ENCODE peak calls at places on chromosomes 3 and 15, in four cellular contexts. R is psoas muscle, F is prostate gland, Q is SK-N-SH. E is an unnamed sample.

GRCh38 chr3:131033480-131034080 is 6.9 kb downstream of the NEK11 start:
- DNase-seq in Q (peak), F (no peak), R (no peak), E (no peak)

GRCh38 chr3:123809597-123809996 is 74.5 kb downstream of the MYLK start:
- DNase-seq in Q (no peak), F (no peak), R (no peak), E (no peak)

GRCh38 chr15:74540761-74541493 is at the start of gene ARID3B:
- DNase-seq in Q (peak), F (peak), R (peak), E (peak)

GRCh38 chr3:107431048-107431297 is 53.7 kb downstream of the CCDC54 start:
- DNase-seq in Q (no peak), R (no peak), F (peak), E (no peak)

GRCh38 chr3:63824309-63824708 is 5.2 kb downstream of the C3orf49 start:
- DNase-seq in R (no peak), F (no peak), Q (no peak), E (no peak)

GRCh38 chr3:192064959-192065358 is 604.0 kb downstream of the PYDC2 start:
- DNase-seq in F (no peak), R (no peak), Q (no peak), E (no peak)

GRCh38 chr3:156664285-156665178 is 9.9 kb upstream of the TIPARP start:
- DNase-seq in Q (no peak), F (no peak), R (no peak), E (no peak)

GRCh38 chr15:71596672-71597071 is 213.7 kb upstream of the NR2E3 start:
- DNase-seq in Q (no peak), F (peak), R (peak), E (no peak)

GRCh38 chr15:34793071-34793470 is 2.3 kb downstream of the ACTC1 start:
- DNase-seq in R (no peak), F (no peak), Q (no peak), E (no peak)

GRCh38 chr15:99826146-99826745 is 93.0 kb upstream of the LYSMD4 start:
- DNase-seq in F (no peak), R (no peak), Q (no peak), E (no peak)

GRCh38 chr15:34780725-34781124 is 14.6 kb downstream of the ACTC1 start:
- DNase-seq in F (no peak), R (no peak), Q (no peak), E (no peak)

GRCh38 chr15:80929225-80929624 is 60.4 kb downstream of the MESD start:
- DNase-seq in F (no peak), R (no peak), Q (no peak), E (no peak)

GRCh38 chr3:66592061-66592875 is 91.4 kb upstream of the LRIG1 start:
- DNase-seq in Q (no peak), R (no peak), F (no peak), E (no peak)

GRCh38 chr15:32657941-32658340 is 16.4 kb downstream of the SCG5 start:
- DNase-seq in F (no peak), Q (no peak), R (no peak), E (no peak)

GRCh38 chr3:172635588-172635987 is 75.3 kb downstream of the NCEH1 start:
- DNase-seq in F (no peak), R (no peak), Q (no peak), E (no peak)

GRCh38 chr3:169661567-169662214 is 1.8 kb downstream of the MECOM start:
- DNase-seq in R (peak), F (no peak), Q (peak), E (peak)

GRCh38 chr3:2156244-2156847 is 57.7 kb downstream of the CNTN4 start:
- DNase-seq in Q (no peak), R (no peak), F (no peak), E (no peak)

GRCh38 chr3:38566215-38566528 is 70.0 kb downstream of the EXOG start:
- DNase-seq in F (no peak), R (peak), Q (no peak), E (no peak)

GRCh38 chr15:92670625-92671024 is 15.1 kb upstream of the FAM174B start:
- DNase-seq in R (no peak), Q (no peak), F (no peak), E (no peak)

GRCh38 chr3:46463868-46464241 is 850 bp downstream of the LTF start:
- DNase-seq in F (no peak), R (no peak), Q (no peak), E (peak)

GRCh38 chr3:123792473-123793201 is 91.5 kb downstream of the MYLK start:
- DNase-seq in R (no peak), Q (no peak), F (no peak), E (no peak)

GRCh38 chr15:68666812-68667450 is 88.1 kb downstream of the CORO2B start:
- DNase-seq in R (no peak), F (no peak), Q (no peak), E (peak)

GRCh38 chr3:89179355-89179997 is 72.1 kb downstream of the EPHA3 start:
- DNase-seq in F (peak), Q (no peak), R (no peak), E (no peak)

GRCh38 chr3:116579843-116580242 is 129.7 kb upstream of the TUSC7 start:
- DNase-seq in R (no peak), Q (no peak), F (no peak), E (no peak)

GRCh38 chr3:11954312-11954934 is 49.8 kb upstream of the SYN2 start:
- DNase-seq in Q (peak), R (no peak), F (no peak), E (no peak)

GRCh38 chr3:38165722-38166387 is 518 bp downstream of the OXSR1 start:
- DNase-seq in F (peak), R (no peak), Q (no peak), E (peak)

GRCh38 chr3:114205541-114205940 is 26.7 kb upstream of the DRD3 start:
- DNase-seq in Q (no peak), F (no peak), R (no peak), E (no peak)

GRCh38 chr3:65196663-65197062 is 508.9 kb upstream of the ADAMTS9 start:
- DNase-seq in Q (no peak), F (no peak), R (no peak), E (no peak)

GRCh38 chr3:128188958-128189357 is 35.7 kb downstream of the EEFSEC start:
- DNase-seq in F (no peak), R (no peak), Q (no peak), E (no peak)

GRCh38 chr3:56125358-56126005 is 342.8 kb downstream of the ERC2 start:
- DNase-seq in Q (peak), F (no peak), R (no peak), E (no peak)

GRCh38 chr3:101144080-101144479 is 150.9 kb upstream of the ABI3BP start:
- DNase-seq in F (no peak), Q (no peak), R (no peak), E (no peak)

GRCh38 chr15:54719325-54719724 is 477.4 kb downstream of the RSL24D1 start:
- DNase-seq in Q (no peak), F (no peak), R (no peak), E (no peak)
- H3K4me3 ChIP-seq in Q (no peak), F (no peak), R (no peak), E (no peak)

GRCh38 chr3:48129921-48130320 is 58.3 kb downstream of the CDC25A start:
- DNase-seq in F (no peak), R (no peak), Q (no peak), E (no peak)
- TF ChIP-seq CTCF in F (no peak), R (no peak), Q (no peak), E (no peak)

GRCh38 chr3:33440328-33440577 is at the start of gene UBP1:
- DNase-seq in F (no peak), Q (peak), R (peak), E (no peak)

GRCh38 chr3:33439421-33440327 is 531 bp downstream of the UBP1 start:
- DNase-seq in R (no peak), F (peak), Q (peak), E (peak)

GRCh38 chr3:33438871-33439270 is 1.3 kb downstream of the UBP1 start:
- DNase-seq in Q (no peak), R (no peak), F (no peak), E (no peak)

GRCh38 chr3:33438284-33438668 is 1.9 kb downstream of the UBP1 start:
- DNase-seq in F (no peak), Q (no peak), R (no peak), E (no peak)

DNA sequence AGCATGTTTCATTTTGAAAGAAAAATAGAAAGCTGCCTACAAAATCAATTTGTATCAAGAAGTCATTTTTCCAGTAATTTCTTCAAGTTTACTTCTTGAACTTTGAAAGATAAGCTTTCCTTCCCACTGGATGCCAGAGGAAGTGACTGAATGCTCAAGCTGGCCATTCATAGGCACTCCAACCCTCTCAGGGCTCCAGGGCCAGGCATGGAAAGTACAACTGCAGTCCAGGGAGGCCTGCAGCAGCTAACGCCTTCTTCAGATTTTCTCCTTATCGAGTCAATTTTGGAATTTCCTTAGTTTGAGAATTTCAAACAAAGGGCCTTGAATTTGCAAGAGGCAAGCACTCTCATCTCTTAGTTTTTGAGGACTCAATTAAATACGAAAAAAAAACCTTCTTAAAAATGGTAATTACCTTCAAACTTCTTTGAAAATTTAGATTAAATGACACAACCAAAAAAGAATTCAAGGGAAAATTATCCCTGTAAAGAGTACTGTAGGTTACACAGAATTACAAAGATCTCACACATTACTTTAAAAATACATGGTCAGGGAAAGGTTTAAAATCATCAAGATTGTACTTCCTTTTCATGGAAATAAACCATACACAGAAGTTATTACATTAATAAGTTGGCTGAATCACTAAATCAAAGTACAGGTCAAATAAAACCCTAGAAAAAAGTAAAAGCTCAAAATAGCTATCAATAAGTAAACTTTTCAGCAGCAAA is 2.5 kb downstream of the UBP1 start:
- DNase-seq in F (no peak), R (no peak), Q (no peak), E (no peak)
- H3K4me3 ChIP-seq in F (peak), R (peak), Q (peak), E (peak)

GRCh38 chr3:43445820-43446219 is 159.5 kb downstream of the SNRK start:
- DNase-seq in Q (no peak), F (no peak), R (no peak), E (no peak)

GRCh38 chr3:43448098-43448497 is 161.8 kb downstream of the SNRK start:
- DNase-seq in F (no peak), Q (no peak), R (no peak), E (no peak)

GRCh38 chr3:43442872-43443395 is 156.6 kb downstream of the SNRK start:
- DNase-seq in R (no peak), F (no peak), Q (no peak), E (no peak)
- TF ChIP-seq CTCF in R (no peak), F (no peak), Q (no peak), E (no peak)

DNA sequence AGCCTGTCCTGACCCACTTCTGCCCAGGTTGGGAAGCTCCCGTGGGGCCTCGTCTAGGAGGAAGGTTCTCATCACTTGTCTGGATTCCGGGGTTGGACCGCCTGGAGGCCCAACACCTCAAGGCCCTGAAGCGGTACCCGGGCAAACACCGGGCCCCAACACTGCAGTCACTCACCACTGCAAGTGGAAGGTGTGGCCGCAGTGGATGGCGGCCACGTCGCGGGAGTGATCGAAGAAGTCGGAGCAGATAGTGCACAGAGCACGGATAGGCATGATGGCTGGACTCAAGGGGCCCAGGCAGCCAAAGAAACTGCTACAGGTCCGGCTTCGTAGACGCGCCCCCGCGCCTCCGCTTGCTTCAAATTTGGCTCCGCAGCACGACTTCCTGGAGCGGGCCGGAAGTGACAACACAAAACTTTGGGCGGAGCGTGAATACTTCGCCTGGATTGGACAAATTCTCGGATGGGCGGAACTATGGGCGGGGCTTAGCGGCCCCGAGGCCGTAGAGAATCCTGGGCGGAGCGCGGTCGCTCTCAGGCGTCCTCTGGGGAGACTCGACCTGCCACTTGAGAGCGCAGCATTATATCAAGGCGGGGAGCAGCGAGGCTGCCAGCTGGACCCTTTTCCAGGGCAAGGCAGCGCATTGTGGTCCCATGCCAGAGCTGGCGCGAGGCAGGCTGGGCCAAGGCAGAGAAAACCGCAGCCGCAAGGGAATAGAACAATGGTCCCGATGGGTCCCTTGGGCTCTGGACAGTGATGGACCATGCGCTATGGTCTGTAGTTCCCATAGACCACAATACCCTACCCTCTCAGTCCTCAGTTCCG is at the start of gene TRAIP:
- DNase-seq in R (peak), Q (peak), F (peak), E (peak)
- H3K4me3 ChIP-seq in R (peak), Q (peak), F (peak), E (peak)

GRCh38 chr15:86691091-86691490 is 611.4 kb downstream of the AGBL1 start:
- DNase-seq in F (no peak), R (no peak), Q (no peak), E (no peak)

GRCh38 chr15:86690566-86690965 is 610.9 kb downstream of the AGBL1 start:
- DNase-seq in Q (no peak), R (no peak), F (no peak), E (no peak)

DNA sequence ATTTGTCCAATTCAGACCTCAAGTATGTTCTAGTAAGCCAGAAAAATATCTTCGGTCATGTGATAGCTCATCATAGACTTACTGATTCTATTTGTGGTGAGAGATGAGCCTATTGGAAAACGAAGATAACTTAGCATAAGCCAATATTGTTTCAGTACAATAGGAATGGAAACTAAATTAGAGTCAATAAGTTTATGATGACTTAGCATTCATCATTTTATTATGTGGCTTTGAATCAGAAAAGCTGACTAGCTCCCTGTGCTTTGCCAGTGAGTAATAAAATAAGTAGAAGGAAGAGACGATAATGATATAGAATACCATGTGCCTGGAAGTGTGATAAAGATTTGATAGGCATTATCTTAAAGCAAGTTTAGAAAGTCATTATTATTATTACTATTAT is 605.6 kb downstream of the AGBL1 start:
- DNase-seq in F (no peak), R (no peak), Q (no peak), E (no peak)
- TF ChIP-seq CTCF in F (no peak), R (no peak), Q (no peak), E (no peak)

GRCh38 chr15:43776718-43777292 is at the start of gene ELL3:
- DNase-seq in R (peak), Q (peak), F (peak), E (peak)
- H3K4me3 ChIP-seq in R (peak), Q (peak), F (peak), E (peak)

GRCh38 chr15:25739687-25740121 is 123.4 kb downstream of the ATP10A start:
- DNase-seq in R (no peak), F (no peak), Q (peak), E (no peak)
- TF ChIP-seq CTCF in R (peak), F (no peak), Q (no peak), E (peak)

DNA sequence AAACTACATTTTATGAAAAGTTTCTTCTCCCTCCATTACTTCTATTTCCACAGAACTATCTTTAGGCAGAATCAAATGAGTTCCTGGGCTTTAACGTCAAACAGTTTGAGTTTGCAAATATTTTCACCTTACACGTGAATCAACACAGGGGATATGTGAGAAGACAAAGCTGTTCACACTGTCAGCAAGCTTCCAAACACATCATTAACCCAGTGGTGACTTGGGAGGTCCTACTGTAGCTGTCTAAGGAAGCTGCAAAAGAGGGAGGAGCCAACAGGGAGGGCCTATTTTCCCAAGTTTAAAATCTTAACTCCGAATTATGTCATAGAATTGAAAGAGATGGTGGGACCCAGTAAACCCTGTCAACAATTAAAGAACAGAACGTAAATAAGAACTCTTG is 337.8 kb upstream of the DNAJC19 start:
- DNase-seq in Q (no peak), F (no peak), R (no peak), E (no peak)
- H3K4me3 ChIP-seq in Q (no peak), F (no peak), R (no peak), E (no peak)

GRCh38 chr3:13452490-13453335 is 27.4 kb upstream of the HDAC11 start:
- DNase-seq in F (peak), Q (peak), R (no peak), E (no peak)
- TF ChIP-seq CTCF in F (no peak), Q (peak), R (peak), E (peak)

E was measured in coronary artery.